ENCODE peak calls at places on chromosomes 12 and 14, in six cellular contexts. W is CD8-positive, alpha-beta T cell; Z is hepatocyte; T is lower leg skin; Q is BJ; Y is cardiac fibroblast. X is an unnamed sample.

GRCh38 chr12:49108958-49109404 is 1.7 kb downstream of the LMBR1L start:
- DNase-seq in W (no peak), Z (peak; percentile 73), T (peak; percentile 49), Q (no peak), Y (peak; percentile 70), X (no peak)

GRCh38 chr12:25995906-25996305 is 37.4 kb downstream of the RASSF8 start:
- DNase-seq in W (no peak), Z (no peak), T (no peak), Q (no peak), Y (peak; percentile 33), X (no peak)

GRCh38 chr12:4301932-4302501 is 19.0 kb upstream of the TIGAR start:
- DNase-seq in W (no peak), Z (no peak), T (no peak), Q (no peak), Y (no peak), X (no peak)

GRCh38 chr12:12616512-12617275 is 5.0 kb downstream of the CREBL2 start:
- DNase-seq in W (no peak), Z (no peak), T (no peak), Q (no peak), Y (no peak), X (no peak)

GRCh38 chr12:96108321-96108720 is 72.9 kb upstream of the LTA4H start:
- DNase-seq in W (no peak), Z (no peak), T (peak; percentile 22), Q (no peak), Y (peak; percentile 17), X (no peak)

GRCh38 chr14:37142835-37143499 is 29.4 kb downstream of the SLC25A21 start:
- DNase-seq in W (no peak), Z (no peak), T (no peak), Q (no peak), Y (no peak), X (no peak)

GRCh38 chr12:2976581-2976996 is 17.4 kb downstream of the TEAD4 start:
- DNase-seq in W (no peak), Z (no peak), T (no peak), Q (no peak), Y (peak; percentile 37), X (no peak)

GRCh38 chr12:113899844-113900471 is 66.2 kb downstream of the RBM19 start:
- DNase-seq in W (no peak), Z (no peak), T (no peak), Q (no peak), Y (no peak), X (no peak)

GRCh38 chr14:80164991-80165390 is 46.3 kb downstream of the DIO2 start:
- DNase-seq in W (no peak), Z (no peak), T (no peak), Q (peak; percentile 8), Y (no peak), X (no peak)

GRCh38 chr12:113333877-113334785 is 778 bp downstream of the SLC8B1 start:
- DNase-seq in W (peak; percentile 2), Z (no peak), T (peak; percentile 31), Q (no peak), Y (no peak), X (no peak)

DNA sequence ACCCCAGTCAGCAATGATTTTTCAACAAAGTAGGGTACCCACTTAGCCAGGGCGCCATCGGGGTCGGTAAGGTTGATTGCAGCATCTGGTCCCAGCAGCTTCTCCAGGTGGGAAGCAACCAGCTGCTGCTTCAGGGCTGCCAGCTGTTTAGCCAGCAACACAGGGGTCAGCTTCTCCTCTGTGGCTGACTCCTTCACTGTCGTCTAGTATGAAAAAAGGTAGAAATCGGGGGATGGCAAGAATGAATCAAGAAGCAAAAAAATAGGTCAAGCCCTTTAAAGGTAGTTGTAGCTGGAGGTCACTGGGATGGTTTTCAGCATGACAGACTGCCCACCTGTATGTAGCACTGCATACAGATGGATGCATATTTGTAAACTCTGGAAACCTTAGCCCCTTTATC is 11.6 kb downstream of the MBD6 start:
- DNase-seq in W (no peak), Z (no peak), T (no peak), Q (no peak), Y (no peak), X (no peak)
- TF ChIP-seq CTCF in W (no peak), Z (no peak), T (no peak), Q (no peak), Y (no peak), X (no peak)

DNA sequence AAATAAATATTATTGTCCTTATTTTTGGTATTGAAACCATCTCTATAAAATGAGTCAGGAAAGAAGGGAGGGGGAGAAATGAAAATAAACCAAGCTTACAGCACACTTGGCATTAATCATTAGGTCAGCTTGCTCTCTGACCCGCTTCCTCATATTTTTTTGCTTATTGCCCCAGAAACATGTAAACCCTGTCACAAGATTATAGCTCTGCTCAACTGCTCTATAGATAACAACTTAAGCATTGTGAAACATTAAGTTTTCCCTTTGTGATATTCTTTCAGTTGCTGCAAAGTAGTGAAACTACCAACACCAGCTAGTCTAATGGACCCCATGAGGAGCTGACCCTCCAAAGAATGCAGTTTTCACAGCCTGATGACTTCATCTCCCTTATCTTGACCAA is 819.5 kb downstream of the SLC16A7 start:
- DNase-seq in W (no peak), Z (no peak), T (no peak), Q (no peak), Y (peak; percentile 21), X (no peak)
- H3K4me3 ChIP-seq in W (no peak overlapping the region), Z (no peak overlapping the region), T (no peak overlapping the region), Q (no peak overlapping the region), Y (no peak overlapping the region), X (no peak overlapping the region)

DNA sequence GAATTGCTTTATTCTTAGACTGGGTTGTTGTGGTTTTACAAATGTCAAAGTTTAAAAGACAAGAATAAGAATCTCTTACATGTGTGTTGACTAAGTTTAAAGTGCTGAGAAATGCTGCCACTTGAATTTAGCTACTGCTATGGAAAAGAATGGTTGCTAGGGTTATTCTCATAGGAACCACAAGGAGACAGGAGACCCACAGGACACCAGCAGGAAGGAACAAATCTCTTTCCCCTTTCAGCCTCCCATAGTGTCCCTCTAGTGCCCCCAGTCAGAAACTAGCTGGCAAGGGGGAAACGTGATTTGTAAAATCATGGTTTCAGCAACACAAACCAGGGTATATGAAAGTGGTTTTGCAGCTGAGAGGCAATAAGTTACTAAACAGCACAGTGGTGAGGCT is 102.7 kb downstream of the ST8SIA1 start:
- DNase-seq in W (no peak), Z (no peak), T (no peak), Q (no peak), Y (peak; percentile 38), X (no peak)
- TF ChIP-seq CTCF in W (no peak), Z (no peak), T (no peak), Q (peak; percentile 22), Y (peak; percentile 18), X (no peak)

DNA sequence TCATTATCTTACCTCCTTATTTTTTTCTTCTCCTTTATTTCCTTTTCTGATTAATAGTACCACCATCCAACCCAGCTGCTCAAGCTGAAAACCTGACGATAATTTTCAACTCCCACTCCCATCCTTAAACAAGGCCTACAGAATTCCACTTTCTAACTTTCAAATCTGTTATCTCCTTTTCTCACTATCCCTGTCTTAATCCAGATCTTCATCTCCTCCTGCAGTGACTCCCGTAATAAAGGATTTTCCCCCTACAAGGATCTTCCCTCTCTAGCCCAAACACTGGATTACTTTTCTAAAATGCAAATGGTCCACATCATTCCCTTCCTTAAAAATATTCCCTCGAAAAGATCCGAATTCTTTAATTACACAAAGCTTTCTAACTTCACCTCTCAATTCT is 1.5 kb downstream of the TRAPPC6B start:
- DNase-seq in W (no peak), Z (no peak), T (no peak), Q (no peak), Y (no peak), X (no peak)
- H3K4me3 ChIP-seq in W (peak overlapping the region; percentile 12), Z (peak overlapping the region; percentile 63), T (no peak overlapping the region), Q (peak overlapping the region; percentile 62), Y (peak overlapping the region; percentile 88), X (peak overlapping the region; percentile 11)

DNA sequence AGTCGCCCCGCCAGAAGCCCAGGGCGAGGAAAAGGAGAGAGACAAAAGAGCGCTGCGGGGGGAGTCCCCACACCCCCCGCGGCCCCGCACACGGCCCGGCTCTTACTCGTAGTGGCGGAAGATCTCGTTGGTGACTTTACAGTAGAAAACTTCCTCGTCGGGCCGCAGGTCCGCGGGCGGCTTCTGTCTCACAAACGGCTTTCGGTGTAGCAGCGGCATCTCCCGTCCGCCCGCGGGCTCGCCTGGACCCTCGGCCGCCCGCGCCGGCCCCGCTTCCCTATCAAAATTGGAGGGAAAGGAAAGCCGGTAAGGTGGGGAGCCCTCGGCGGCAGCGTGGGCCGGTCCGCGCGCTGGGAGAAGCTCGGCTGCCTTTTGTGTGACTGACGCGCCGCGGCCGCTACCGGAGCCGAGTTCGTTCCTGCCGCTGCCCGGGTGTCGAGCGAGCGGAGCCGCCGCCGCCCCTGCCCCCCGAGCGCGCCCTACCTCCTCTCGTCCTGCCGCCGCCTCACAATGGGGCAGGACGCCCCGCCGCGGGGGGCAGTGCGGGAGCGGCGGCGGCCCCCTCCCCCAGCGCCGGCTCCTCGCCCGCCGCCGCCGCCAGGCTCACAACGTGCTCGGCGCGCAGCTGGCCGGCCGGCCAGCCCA is 652 bp downstream of the BAZ1A start:
- DNase-seq in W (peak; percentile 52), Z (peak; percentile 76), T (peak; percentile 32), Q (no peak), Y (peak; percentile 57), X (no peak)
- TF ChIP-seq CTCF in W (peak; percentile 23), Z (peak; percentile 20), T (no peak), Q (peak; percentile 12), Y (no peak), X (no peak)